ENCODE peak calls at places on chromosomes 1 and 21, in seven cellular contexts. Y is AG04450; Q is myocyte; X is endodermal cell; E is iPS-NIHi11; W is kidney tubule cell; B is activated T-cell treated with anti-CD3 and anti-CD28 coated beads, Interleukin-2, amount 50 U/mL, for 72 hours. O is an unnamed sample.

GRCh38 chr1:89125571-89126233 is at the start of gene GBP2:
- DNase-seq in E (peak), Y (peak), B (peak), W (peak), X (no peak), Q (peak), O (no peak)

GRCh38 chr1:2136836-2137235 is 57.7 kb downstream of the FAAP20 start:
- DNase-seq in Y (no peak), B (no peak), E (no peak), W (no peak), Q (no peak), X (no peak), O (no peak)

GRCh38 chr1:24949331-24949881 is 19.3 kb upstream of the RUNX3 start:
- DNase-seq in Y (peak), E (no peak), Q (no peak), W (peak), B (no peak), X (no peak), O (no peak)

GRCh38 chr1:29805896-29806160 is 569.5 kb downstream of the PTPRU start:
- DNase-seq in W (no peak), Y (no peak), X (no peak), E (no peak), B (no peak), Q (no peak), O (no peak)

GRCh38 chr1:39663559-39663958 is 8.3 kb downstream of the NT5C1A start:
- DNase-seq in W (no peak), X (peak), B (no peak), E (peak), Y (no peak), Q (no peak), O (no peak)

GRCh38 chr1:239814306-239814881 is 277.3 kb upstream of the FMN2 start:
- DNase-seq in Y (no peak), W (peak), X (peak), E (peak), Q (peak), B (peak), O (no peak)

GRCh38 chr1:3463891-3464648 is 9.6 kb downstream of the ARHGEF16 start:
- DNase-seq in E (peak), B (no peak), W (no peak), X (no peak), Q (no peak), Y (no peak), O (no peak)

GRCh38 chr1:32503153-32503552 is 36.1 kb upstream of the ZBTB8A start:
- DNase-seq in Y (no peak), W (no peak), B (no peak), E (no peak), Q (no peak), X (no peak), O (no peak)

GRCh38 chr1:202811296-202812175 is 782 bp downstream of the PCAT6 start:
- DNase-seq in Q (no peak), W (peak), E (peak), X (peak), Y (no peak), B (peak), O (no peak)

GRCh38 chr1:204104331-204105222 is 31.7 kb downstream of the SOX13 start:
- DNase-seq in E (no peak), X (no peak), B (peak), Y (no peak), W (peak), Q (no peak), O (no peak)

GRCh38 chr1:82806133-82806532 is 1005.4 kb downstream of the ADGRL2 start:
- DNase-seq in Y (no peak), W (no peak), Q (no peak), B (no peak), X (no peak), E (no peak), O (no peak)

GRCh38 chr1:161182214-161182613 is 4.9 kb upstream of the B4GALT3 start:
- DNase-seq in W (peak), B (peak), Y (no peak), E (no peak), Q (no peak), X (no peak), O (peak)

GRCh38 chr1:105005594-105006195 is 1256.0 kb downstream of the AMY1C start:
- DNase-seq in W (no peak), X (no peak), Q (no peak), B (no peak), Y (no peak), E (no peak), O (no peak)

GRCh38 chr21:36749935-36750578 is 51.1 kb downstream of the SIM2 start:
- DNase-seq in B (no peak), W (peak), X (peak), Y (no peak), E (peak), Q (no peak), O (no peak)

GRCh38 chr1:151547119-151547899 is 7.2 kb downstream of the TUFT1 start:
- DNase-seq in W (peak), E (peak), Y (peak), Q (peak), B (no peak), X (peak), O (no peak)